ENCODE peak calls at places on chromosomes 16 and 17, in four cellular contexts. Z, L, U and D are unnamed samples.

GRCh38 chr17:39486242-39486641 is 25.0 kb downstream of the CDK12 start:
- DNase-seq in Z (no peak), L (no peak), U (no peak), D (no peak)

GRCh38 chr17:66300956-66301355 is 1.5 kb upstream of the PRKCA start:
- DNase-seq in Z (no peak), L (no peak), U (no peak), D (no peak)

GRCh38 chr17:17783825-17784598 is 52.8 kb downstream of the SREBF1 start:
- DNase-seq in Z (no peak), L (no peak), U (peak; percentile 17), D (peak; percentile 55)

GRCh38 chr17:79749156-79749815 is 18.5 kb downstream of the ENPP7 start:
- DNase-seq in Z (no peak), L (no peak), U (no peak), D (no peak)

GRCh38 chr17:55769625-55770000 is 18.8 kb downstream of the PCTP start:
- DNase-seq in Z (no peak), L (no peak), U (no peak), D (no peak)

GRCh38 chr16:64823676-64824075 is 298.2 kb downstream of the CDH11 start:
- DNase-seq in Z (no peak), L (no peak), U (no peak), D (peak; percentile 8)

GRCh38 chr17:19403021-19403420 is 8.0 kb upstream of the RNF112 start:
- DNase-seq in Z (no peak), L (no peak), U (no peak), D (no peak)

GRCh38 chr16:2814757-2815298 is 2.2 kb upstream of the PRSS21 start:
- DNase-seq in Z (no peak), L (no peak), U (no peak), D (no peak)

GRCh38 chr16:50677351-50677750 is 3.8 kb downstream of the SNX20 start:
- DNase-seq in Z (no peak), L (peak; percentile 35), U (no peak), D (peak; percentile 40)

GRCh38 chr16:50902457-50902856 is 160.6 kb downstream of the CYLD start:
- DNase-seq in Z (no peak), L (no peak), U (no peak), D (no peak)

GRCh38 chr17:7897773-7898172 is 9.2 kb downstream of the CHD3 start:
- DNase-seq in Z (peak; percentile 62), L (peak; percentile 33), U (no peak), D (no peak)

GRCh38 chr16:29720703-29721102 is 25.1 kb downstream of the C16orf54 start:
- DNase-seq in Z (peak; percentile 80), L (no peak), U (no peak), D (no peak)

GRCh38 chr17:11900103-11900502 is 97.2 kb downstream of the ZNF18 start:
- DNase-seq in Z (no peak), L (no peak), U (no peak), D (no peak)

GRCh38 chr17:15342460-15342859 is 1.1 kb upstream of the TEKT3 start:
- DNase-seq in Z (no peak), L (no peak), U (no peak), D (no peak)

GRCh38 chr16:85056211-85056748 is 28.7 kb downstream of the KIAA0513 start:
- DNase-seq in Z (peak; percentile 27), L (peak; percentile 56), U (no peak), D (peak; percentile 36)

GRCh38 chr16:53356478-53357207 is 77.6 kb upstream of the RBL2 start:
- DNase-seq in Z (no peak), L (no peak), U (no peak), D (peak; percentile 33)

GRCh38 chr16:66154801-66155200 is 211.7 kb upstream of the CDH5 start:
- DNase-seq in Z (no peak), L (no peak), U (no peak), D (no peak)

GRCh38 chr17:66715076-66715675 is 119.7 kb upstream of the CACNG5 start:
- DNase-seq in Z (no peak), L (no peak), U (no peak), D (no peak)

GRCh38 chr17:13597723-13598347 is 3.9 kb downstream of the HS3ST3A1 start:
- DNase-seq in Z (peak; percentile 45), L (peak; percentile 25), U (no peak), D (peak; percentile 19)

GRCh38 chr17:68909066-68909465 is 46.1 kb downstream of the ABCA8 start:
- DNase-seq in Z (peak; percentile 16), L (no peak), U (peak; percentile 16), D (no peak)

GRCh38 chr17:8118769-8119574 is 658 bp upstream of the ALOXE3 start:
- DNase-seq in Z (peak; percentile 77), L (peak; percentile 79), U (peak; percentile 57), D (peak; percentile 91)

GRCh38 chr17:72134560-72135399 is 14.0 kb downstream of the SOX9 start:
- DNase-seq in Z (no peak), L (no peak), U (no peak), D (no peak)

GRCh38 chr16:75109732-75110243 is 6.8 kb downstream of the LDHD start:
- DNase-seq in Z (no peak), L (no peak), U (no peak), D (no peak)

GRCh38 chr17:9544221-9544620 is 31.4 kb downstream of the STX8 start:
- DNase-seq in Z (no peak), L (no peak), U (no peak), D (no peak)

GRCh38 chr16:13992976-13993375 is 73.0 kb downstream of the ERCC4 start:
- DNase-seq in Z (no peak), L (no peak), U (no peak), D (no peak)

GRCh38 chr16:81524382-81524781 is 79.8 kb downstream of the CMIP start:
- DNase-seq in Z (no peak), L (no peak), U (no peak), D (no peak)

GRCh38 chr17:46726106-46726670 is 92.3 kb downstream of the WNT3 start:
- DNase-seq in Z (no peak), L (no peak), U (no peak), D (no peak)

GRCh38 chr16:12545792-12546342 is 257.8 kb downstream of the CPPED1 start:
- DNase-seq in Z (no peak), L (no peak), U (peak; percentile 57), D (no peak)

GRCh38 chr17:12987120-12987519 is 30.7 kb downstream of the ELAC2 start:
- DNase-seq in Z (no peak), L (no peak), U (no peak), D (peak; percentile 31)

GRCh38 chr17:78185981-78186688 is 717 bp downstream of the TK1 start:
- DNase-seq in Z (no peak), L (peak; percentile 58), U (no peak), D (no peak)

GRCh38 chr16:54654429-54654828 is 276.2 kb upstream of the IRX5 start:
- DNase-seq in Z (no peak), L (no peak), U (no peak), D (no peak)

GRCh38 chr16:65895486-65895885 is 471.0 kb upstream of the CDH5 start:
- DNase-seq in Z (no peak), L (no peak), U (no peak), D (no peak)

GRCh38 chr17:9979463-9979995 is 74.5 kb upstream of the RCVRN start:
- DNase-seq in Z (no peak), L (no peak), U (no peak), D (no peak)

GRCh38 chr17:42525221-42525620 is 10.8 kb upstream of the NAGLU start:
- DNase-seq in Z (no peak), L (no peak), U (no peak), D (no peak)

GRCh38 chr17:17876959-17877547 is 40.3 kb upstream of the SREBF1 start:
- DNase-seq in Z (no peak), L (no peak), U (no peak), D (no peak)

GRCh38 chr17:13727441-13728171 is 125.9 kb upstream of the HS3ST3A1 start:
- DNase-seq in Z (no peak), L (no peak), U (no peak), D (no peak)

GRCh38 chr16:67593288-67593687 is 31.0 kb downstream of the CTCF start:
- DNase-seq in Z (no peak), L (no peak), U (no peak), D (no peak)

GRCh38 chr16:67598527-67598926 is 36.2 kb downstream of the CTCF start:
- DNase-seq in Z (no peak), L (no peak), U (no peak), D (no peak)

GRCh38 chr16:67593701-67594100 is 31.4 kb downstream of the CTCF start:
- DNase-seq in Z (no peak), L (no peak), U (no peak), D (no peak)

GRCh38 chr16:67594956-67595355 is 32.6 kb downstream of the CTCF start:
- DNase-seq in Z (no peak), L (no peak), U (no peak), D (no peak)

GRCh38 chr16:67594256-67594915 is 32.1 kb downstream of the CTCF start:
- DNase-seq in Z (no peak), L (no peak), U (no peak), D (no peak)
- TF ChIP-seq NR2C2 in Z (no peak), L (no peak), U (no peak), D (no peak)

GRCh38 chr16:19527161-19527560 is 3.4 kb downstream of the CCP110 start:
- DNase-seq in Z (no peak), L (no peak), U (no peak), D (no peak)
- TF ChIP-seq NR2C2 in Z (no peak), L (no peak), U (no peak), D (no peak)

GRCh38 chr16:89146211-89147005 is 25.1 kb upstream of the CDH15 start:
- DNase-seq in Z (no peak), L (no peak), U (no peak), D (no peak)

GRCh38 chr16:89150981-89151380 is 20.6 kb upstream of the CDH15 start:
- DNase-seq in Z (no peak), L (no peak), U (no peak), D (no peak)

GRCh38 chr16:89150090-89150835 is 21.3 kb upstream of the CDH15 start:
- DNase-seq in Z (no peak), L (no peak), U (no peak), D (no peak)

GRCh38 chr16:89152831-89153700 is 18.5 kb upstream of the CDH15 start:
- DNase-seq in Z (no peak), L (no peak), U (no peak), D (no peak)

GRCh38 chr16:89149386-89149785 is 22.2 kb upstream of the CDH15 start:
- DNase-seq in Z (no peak), L (no peak), U (no peak), D (no peak)
- TF ChIP-seq NR2C2 in Z (no peak), L (no peak), U (no peak), D (no peak)

DNA sequence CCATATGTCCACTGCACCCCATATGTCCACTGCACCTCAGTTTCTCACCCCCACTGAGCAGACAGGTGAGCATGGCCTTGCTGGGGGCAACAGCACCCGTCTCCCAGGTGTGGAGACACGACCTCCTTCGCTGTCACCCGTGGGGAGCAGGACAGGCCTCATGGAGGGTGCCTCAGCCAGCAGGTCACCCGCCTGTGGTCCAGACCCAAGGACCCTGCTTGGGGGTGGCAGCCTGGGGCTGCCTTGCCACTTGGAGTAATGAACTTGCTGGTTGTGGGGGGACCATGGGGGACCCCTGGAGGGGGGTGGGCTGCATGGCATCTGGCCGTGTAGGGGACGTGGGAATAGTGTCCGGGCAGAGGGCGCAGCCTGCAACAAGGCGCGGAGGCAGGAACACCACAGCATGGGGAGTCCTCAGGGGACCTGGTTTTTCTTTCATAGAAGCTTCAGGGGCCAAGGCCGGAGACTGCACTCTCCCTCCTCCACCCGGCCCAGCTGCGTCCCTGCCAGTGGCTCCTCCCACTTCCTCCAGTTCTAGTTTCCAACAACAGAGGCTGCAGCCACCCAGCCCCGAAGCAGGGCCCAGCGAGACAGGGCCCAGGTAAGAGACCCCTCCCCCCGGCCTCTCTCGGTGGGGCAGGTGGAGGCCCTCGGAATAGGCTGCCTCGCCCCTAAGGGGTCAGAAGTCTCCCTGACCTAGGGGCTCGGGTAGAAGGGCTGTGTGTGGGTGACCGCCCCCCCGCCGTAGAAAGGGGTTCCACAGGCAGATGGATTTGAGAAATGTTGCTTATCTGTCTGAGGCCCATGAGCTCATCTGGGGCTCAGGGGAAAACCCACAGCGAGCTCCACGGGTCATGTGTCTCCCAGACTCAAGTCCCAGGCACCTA is at the start of gene NHLRC4:
- DNase-seq in Z (peak; percentile 50), L (peak; percentile 90), U (no peak), D (peak; percentile 76)
- TF ChIP-seq NR2C2 in Z (no peak), L (peak; percentile 74), U (no peak), D (no peak)